ENCODE peak calls at places on chromosome 15, in five cellular contexts. W is HCT116, G is ovary, Q is NCI-H2171 treated with DMSO at 0.1 percent for 48 hours, S is WTC11. Z is an unnamed sample.

GRCh38 chr15:52378746-52379394 is 83.3 kb upstream of the MYO5C start:
- DNase-seq in W (no peak), G (no peak), Q (no peak), S (no peak), Z (no peak)

GRCh38 chr15:52683585-52683984 is 4.4 kb upstream of the ATOSA start:
- DNase-seq in W (no peak), G (no peak), Q (no peak), S (no peak), Z (no peak)

GRCh38 chr15:32843211-32843907 is 125.6 kb downstream of the GREM1 start:
- DNase-seq in W (no peak), G (no peak), Q (no peak), S (no peak), Z (no peak)

GRCh38 chr15:39957481-39957880 is 23.6 kb downstream of the EIF2AK4 start:
- DNase-seq in W (no peak), G (no peak), Q (no peak), S (no peak), Z (no peak)

GRCh38 chr15:36782681-36783080 is 203.3 kb downstream of the CDIN1 start:
- DNase-seq in W (no peak), G (no peak), Q (no peak), S (no peak), Z (no peak)

GRCh38 chr15:100252359-100252758 is 89.4 kb downstream of the ADAMTS17 start:
- DNase-seq in W (no peak), G (no peak), Q (no peak), S (no peak), Z (no peak)

GRCh38 chr15:89132611-89133242 is 44.5 kb downstream of the ABHD2 start:
- DNase-seq in W (no peak), G (no peak), Q (no peak), S (no peak), Z (no peak)

GRCh38 chr15:55914446-55914845 is 79.0 kb downstream of the NEDD4 start:
- DNase-seq in W (no peak), G (no peak), Q (no peak), S (no peak), Z (no peak)

GRCh38 chr15:57326196-57326595 is 50.1 kb upstream of the CGNL1 start:
- DNase-seq in W (no peak), G (no peak), Q (no peak), S (no peak), Z (no peak)

GRCh38 chr15:101012326-101013040 is 93.3 kb downstream of the LRRK1 start:
- DNase-seq in W (no peak), G (no peak), Q (no peak), S (no peak), Z (no peak)

GRCh38 chr15:42037650-42038049 is 16.8 kb upstream of the PLA2G4E start:
- DNase-seq in W (no peak), G (no peak), Q (peak), S (no peak), Z (no peak)

GRCh38 chr15:75348563-75349350 is 1.9 kb downstream of the NEIL1 start:
- DNase-seq in W (no peak), G (no peak), Q (no peak), S (peak), Z (no peak)

GRCh38 chr15:69156726-69157381 is 3.6 kb upstream of the GLCE start:
- DNase-seq in W (no peak), G (no peak), Q (peak), S (no peak), Z (no peak)

GRCh38 chr15:96893159-96893906 is 562.8 kb downstream of the NR2F2 start:
- DNase-seq in W (no peak), G (no peak), Q (peak), S (peak), Z (no peak)

GRCh38 chr15:34359416-34359815 is 7.6 kb downstream of the LPCAT4 start:
- DNase-seq in W (no peak), G (no peak), Q (no peak), S (no peak), Z (no peak)

GRCh38 chr15:101149864-101150722 is 101.8 kb downstream of the CHSY1 start:
- DNase-seq in W (no peak), G (no peak), Q (no peak), S (no peak), Z (no peak)

GRCh38 chr15:78761020-78761419 is 50.2 kb downstream of the ADAMTS7 start:
- DNase-seq in W (no peak), G (no peak), Q (no peak), S (peak), Z (no peak)

GRCh38 chr15:79219393-79220056 is 63.0 kb upstream of the ANKRD34C start:
- DNase-seq in W (no peak), G (no peak), Q (no peak), S (no peak), Z (no peak)

GRCh38 chr15:100205549-100206295 is 136.1 kb downstream of the ADAMTS17 start:
- DNase-seq in W (no peak), G (no peak), Q (no peak), S (no peak), Z (no peak)

GRCh38 chr15:70962084-70962483 is 69.5 kb downstream of the LRRC49 start:
- DNase-seq in W (no peak), G (no peak), Q (no peak), S (no peak), Z (no peak)

GRCh38 chr15:90761629-90762028 is 44.5 kb downstream of the BLM start:
- DNase-seq in W (no peak), G (no peak), Q (no peak), S (no peak), Z (no peak)

GRCh38 chr15:27783668-27784067 is 315.4 kb downstream of the OCA2 start:
- DNase-seq in W (no peak), G (no peak), Q (no peak), S (no peak), Z (no peak)

GRCh38 chr15:57224664-57225063 is 151.6 kb upstream of the CGNL1 start:
- DNase-seq in W (no peak), G (no peak), Q (no peak), S (no peak), Z (no peak)

GRCh38 chr15:77819271-77819806 is 186.6 kb upstream of the LINGO1 start:
- DNase-seq in W (no peak), G (no peak), Q (peak), S (peak), Z (no peak)

GRCh38 chr15:31352283-31352880 is 25.7 kb downstream of the KLF13 start:
- DNase-seq in W (no peak), G (no peak), Q (peak), S (no peak), Z (no peak)

GRCh38 chr15:66569461-66570137 is 3.8 kb upstream of the LCTL start:
- DNase-seq in W (no peak), G (no peak), Q (no peak), S (no peak), Z (no peak)

GRCh38 chr15:63353261-63353660 is 28.4 kb downstream of the CA12 start:
- DNase-seq in W (no peak), G (no peak), Q (no peak), S (no peak), Z (no peak)

GRCh38 chr15:78035319-78035718 is 42.2 kb downstream of the TBC1D2B start:
- DNase-seq in W (no peak), G (no peak), Q (no peak), S (no peak), Z (no peak)

Z was measured in GOT3.